ENCODE peak calls at places on chromosome 15, in nine cellular contexts. One of them, this sample, is unnamed.

GRCh38 chr15:78051622-78052405 is 25.7 kb downstream of the TBC1D2B start:
- DNase-seq in heart left ventricle: peak; percentile 52
- DNase-seq in esophagus squamous epithelium: no peak
- DNase-seq in Panc1: no peak
- DNase-seq in left lung: no peak
- DNase-seq in uterus: peak; percentile 57
- DNase-seq in heart right ventricle: peak; percentile 57
- DNase-seq in spleen: no peak
- DNase-seq in colonic mucosa: peak; percentile 81
- DNase-seq in this sample: no peak

GRCh38 chr15:68730491-68731317 is 90.0 kb downstream of the ANP32A start:
- DNase-seq in esophagus squamous epithelium: no peak
- DNase-seq in Panc1: no peak
- DNase-seq in heart left ventricle: peak; percentile 76
- DNase-seq in heart right ventricle: peak; percentile 78
- DNase-seq in uterus: peak; percentile 60
- DNase-seq in left lung: no peak
- DNase-seq in colonic mucosa: peak; percentile 35
- DNase-seq in spleen: no peak
- DNase-seq in this sample: peak; percentile 31

GRCh38 chr15:77870195-77871065 is 207.1 kb downstream of the TBC1D2B start:
- DNase-seq in heart right ventricle: peak; percentile 69
- DNase-seq in esophagus squamous epithelium: no peak
- DNase-seq in heart left ventricle: peak; percentile 64
- DNase-seq in Panc1: peak; percentile 65
- DNase-seq in colonic mucosa: peak; percentile 80
- DNase-seq in left lung: peak; percentile 61
- DNase-seq in uterus: peak; percentile 33
- DNase-seq in spleen: peak; percentile 78
- DNase-seq in this sample: peak; percentile 54

GRCh38 chr15:67803996-67804843 is 21.1 kb upstream of the SKOR1 start:
- DNase-seq in Panc1: no peak
- DNase-seq in spleen: peak; percentile 67
- DNase-seq in heart right ventricle: no peak
- DNase-seq in uterus: no peak
- DNase-seq in left lung: peak; percentile 60
- DNase-seq in heart left ventricle: no peak
- DNase-seq in colonic mucosa: no peak
- DNase-seq in esophagus squamous epithelium: no peak
- DNase-seq in this sample: no peak

GRCh38 chr15:45795487-45796069 is 160.7 kb downstream of the SQOR start:
- DNase-seq in heart left ventricle: peak; percentile 20
- DNase-seq in heart right ventricle: peak; percentile 43
- DNase-seq in left lung: no peak
- DNase-seq in spleen: no peak
- DNase-seq in Panc1: peak; percentile 36
- DNase-seq in esophagus squamous epithelium: no peak
- DNase-seq in colonic mucosa: peak; percentile 70
- DNase-seq in uterus: no peak
- DNase-seq in this sample: peak; percentile 60

GRCh38 chr15:91589360-91589759 is 264.1 kb upstream of the SLCO3A1 start:
- DNase-seq in colonic mucosa: no peak
- DNase-seq in left lung: no peak
- DNase-seq in heart left ventricle: no peak
- DNase-seq in uterus: no peak
- DNase-seq in heart right ventricle: no peak
- DNase-seq in Panc1: no peak
- DNase-seq in spleen: no peak
- DNase-seq in esophagus squamous epithelium: no peak
- DNase-seq in this sample: no peak

GRCh38 chr15:95857758-95858157 is 472.7 kb upstream of the NR2F2 start:
- DNase-seq in spleen: no peak
- DNase-seq in Panc1: no peak
- DNase-seq in esophagus squamous epithelium: no peak
- DNase-seq in heart right ventricle: no peak
- DNase-seq in heart left ventricle: no peak
- DNase-seq in uterus: no peak
- DNase-seq in colonic mucosa: no peak
- DNase-seq in left lung: no peak
- DNase-seq in this sample: no peak

GRCh38 chr15:47870956-47871625 is 153.8 kb downstream of the SEMA6D start:
- DNase-seq in colonic mucosa: no peak
- DNase-seq in Panc1: no peak
- DNase-seq in esophagus squamous epithelium: no peak
- DNase-seq in heart left ventricle: no peak
- DNase-seq in left lung: no peak
- DNase-seq in uterus: no peak
- DNase-seq in heart right ventricle: no peak
- DNase-seq in spleen: no peak
- DNase-seq in this sample: no peak

GRCh38 chr15:95584088-95584487 is 746.4 kb upstream of the NR2F2 start:
- DNase-seq in left lung: no peak
- DNase-seq in colonic mucosa: no peak
- DNase-seq in heart right ventricle: no peak
- DNase-seq in Panc1: no peak
- DNase-seq in spleen: no peak
- DNase-seq in uterus: no peak
- DNase-seq in esophagus squamous epithelium: no peak
- DNase-seq in heart left ventricle: no peak
- DNase-seq in this sample: no peak

GRCh38 chr15:70559223-70559823 is 204.0 kb downstream of the UACA start:
- DNase-seq in spleen: peak; percentile 87
- DNase-seq in esophagus squamous epithelium: peak; percentile 6
- DNase-seq in Panc1: no peak
- DNase-seq in heart left ventricle: peak; percentile 49
- DNase-seq in heart right ventricle: peak; percentile 31
- DNase-seq in left lung: no peak
- DNase-seq in uterus: no peak
- DNase-seq in colonic mucosa: peak; percentile 30
- DNase-seq in this sample: no peak

GRCh38 chr15:62822228-62822627 is 220.3 kb upstream of the TPM1 start:
- DNase-seq in colonic mucosa: peak; percentile 46
- DNase-seq in spleen: no peak
- DNase-seq in esophagus squamous epithelium: no peak
- DNase-seq in heart right ventricle: no peak
- DNase-seq in Panc1: no peak
- DNase-seq in left lung: no peak
- DNase-seq in heart left ventricle: no peak
- DNase-seq in uterus: no peak
- DNase-seq in this sample: no peak

GRCh38 chr15:80709542-80709941 is 14.4 kb downstream of the ABHD17C start:
- DNase-seq in heart left ventricle: no peak
- DNase-seq in esophagus squamous epithelium: no peak
- DNase-seq in left lung: peak; percentile 78
- DNase-seq in spleen: no peak
- DNase-seq in colonic mucosa: peak; percentile 89
- DNase-seq in Panc1: no peak
- DNase-seq in heart right ventricle: no peak
- DNase-seq in uterus: no peak
- DNase-seq in this sample: no peak

GRCh38 chr15:68385671-68386586 is 46.0 kb downstream of the ITGA11 start:
- DNase-seq in esophagus squamous epithelium: no peak
- DNase-seq in heart right ventricle: no peak
- DNase-seq in uterus: peak; percentile 16
- DNase-seq in Panc1: no peak
- DNase-seq in left lung: no peak
- DNase-seq in colonic mucosa: peak; percentile 9
- DNase-seq in spleen: no peak
- DNase-seq in heart left ventricle: peak; percentile 6
- DNase-seq in this sample: no peak

DNA sequence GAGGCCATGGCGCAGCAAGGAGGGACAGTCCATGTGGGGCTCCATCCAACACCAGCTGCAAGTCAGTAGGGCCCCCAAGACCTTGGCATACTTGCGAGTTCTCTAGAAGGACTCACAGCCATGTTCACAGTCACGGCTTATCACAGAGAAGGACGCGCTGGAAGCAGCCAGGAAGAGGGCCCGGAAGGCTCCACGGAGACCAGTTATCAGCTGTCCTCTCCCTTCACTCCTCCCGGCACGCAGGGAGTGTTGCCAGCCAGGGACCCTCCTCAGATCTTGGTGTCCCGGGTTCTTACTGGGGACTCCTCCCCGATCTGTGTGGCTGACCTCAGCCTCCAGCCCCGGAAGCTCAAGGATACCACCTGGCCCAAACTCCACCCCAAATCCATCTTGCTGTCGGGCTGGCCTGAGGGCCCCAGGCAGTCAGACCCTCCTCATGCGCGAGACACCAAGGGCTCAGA is 68.0 kb downstream of the SLTM start:
- DNase-seq in uterus: no peak
- DNase-seq in heart right ventricle: no peak
- DNase-seq in Panc1: no peak
- DNase-seq in esophagus squamous epithelium: no peak
- DNase-seq in left lung: no peak
- DNase-seq in spleen: no peak
- DNase-seq in colonic mucosa: peak; percentile 26
- DNase-seq in heart left ventricle: no peak
- DNase-seq in this sample: no peak
- H3K4me3 ChIP-seq in uterus: peak overlapping the region; percentile 12
- H3K4me3 ChIP-seq in heart right ventricle: peak overlapping the region; percentile 56
- H3K4me3 ChIP-seq in Panc1: no peak overlapping the region
- H3K4me3 ChIP-seq in esophagus squamous epithelium: peak overlapping the region; percentile 55
- H3K4me3 ChIP-seq in left lung: peak overlapping the region; percentile 33
- H3K4me3 ChIP-seq in spleen: no peak overlapping the region
- H3K4me3 ChIP-seq in colonic mucosa: no peak overlapping the region
- H3K4me3 ChIP-seq in heart left ventricle: peak overlapping the region; percentile 28
- H3K4me3 ChIP-seq in this sample: peak overlapping the region; percentile 20

GRCh38 chr15:59887211-59887610 is 116.9 kb upstream of the FOXB1 start:
- DNase-seq in Panc1: no peak
- DNase-seq in esophagus squamous epithelium: no peak
- DNase-seq in heart right ventricle: no peak
- DNase-seq in spleen: no peak
- DNase-seq in heart left ventricle: no peak
- DNase-seq in left lung: no peak
- DNase-seq in colonic mucosa: no peak
- DNase-seq in uterus: no peak
- DNase-seq in this sample: no peak

GRCh38 chr15:59886476-59886875 is 117.6 kb upstream of the FOXB1 start:
- DNase-seq in esophagus squamous epithelium: no peak
- DNase-seq in heart right ventricle: no peak
- DNase-seq in colonic mucosa: no peak
- DNase-seq in left lung: no peak
- DNase-seq in heart left ventricle: no peak
- DNase-seq in Panc1: no peak
- DNase-seq in spleen: no peak
- DNase-seq in uterus: no peak
- DNase-seq in this sample: no peak

DNA sequence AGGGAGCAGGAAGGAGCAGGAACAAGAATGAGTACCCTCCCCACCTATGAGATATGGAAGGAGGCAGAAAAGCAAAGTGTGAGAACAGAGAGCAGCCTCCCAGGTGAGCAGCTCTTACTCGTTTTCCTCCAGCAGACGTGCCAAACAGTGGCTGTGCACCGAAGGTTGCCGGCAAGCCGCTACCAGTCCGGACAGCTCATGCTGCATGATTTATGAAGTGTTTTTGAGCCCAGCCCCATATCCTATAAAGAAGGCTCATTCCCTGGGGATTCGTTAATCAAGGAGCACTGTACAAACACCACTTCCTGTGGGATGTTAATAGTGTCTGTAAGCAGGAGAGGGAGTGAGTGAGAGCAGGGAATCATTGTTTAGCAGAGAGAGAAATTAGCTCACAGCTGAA is 118.3 kb upstream of the FOXB1 start:
- DNase-seq in heart right ventricle: no peak
- DNase-seq in uterus: no peak
- DNase-seq in left lung: no peak
- DNase-seq in spleen: no peak
- DNase-seq in Panc1: no peak
- DNase-seq in colonic mucosa: no peak
- DNase-seq in esophagus squamous epithelium: no peak
- DNase-seq in heart left ventricle: no peak
- DNase-seq in this sample: no peak
- H3K27ac ChIP-seq in heart right ventricle: no peak overlapping the region
- H3K27ac ChIP-seq in uterus: no peak overlapping the region
- H3K27ac ChIP-seq in left lung: no peak overlapping the region
- H3K27ac ChIP-seq in spleen: no peak overlapping the region
- H3K27ac ChIP-seq in Panc1: no peak overlapping the region
- H3K27ac ChIP-seq in colonic mucosa: no peak overlapping the region
- H3K27ac ChIP-seq in esophagus squamous epithelium: no peak overlapping the region
- H3K27ac ChIP-seq in heart left ventricle: no peak overlapping the region
- H3K27ac ChIP-seq in this sample: no peak overlapping the region

GRCh38 chr15:98943609-98944111 is 63.9 kb downstream of the PGPEP1L start:
- DNase-seq in left lung: no peak
- DNase-seq in esophagus squamous epithelium: no peak
- DNase-seq in spleen: peak; percentile 18
- DNase-seq in uterus: peak; percentile 64
- DNase-seq in heart left ventricle: peak; percentile 77
- DNase-seq in heart right ventricle: peak; percentile 80
- DNase-seq in Panc1: no peak
- DNase-seq in colonic mucosa: no peak
- DNase-seq in this sample: no peak

GRCh38 chr15:98948456-98948855 is 59.1 kb downstream of the PGPEP1L start:
- DNase-seq in spleen: peak; percentile 65
- DNase-seq in left lung: no peak
- DNase-seq in colonic mucosa: no peak
- DNase-seq in heart right ventricle: no peak
- DNase-seq in heart left ventricle: no peak
- DNase-seq in Panc1: no peak
- DNase-seq in uterus: no peak
- DNase-seq in esophagus squamous epithelium: no peak
- DNase-seq in this sample: no peak

GRCh38 chr15:98949624-98950023 is 58.0 kb downstream of the PGPEP1L start:
- DNase-seq in left lung: no peak
- DNase-seq in esophagus squamous epithelium: no peak
- DNase-seq in heart right ventricle: no peak
- DNase-seq in colonic mucosa: no peak
- DNase-seq in Panc1: no peak
- DNase-seq in uterus: no peak
- DNase-seq in spleen: peak; percentile 48
- DNase-seq in heart left ventricle: no peak
- DNase-seq in this sample: no peak

GRCh38 chr15:98948941-98949340 is 58.7 kb downstream of the PGPEP1L start:
- DNase-seq in heart right ventricle: no peak
- DNase-seq in left lung: no peak
- DNase-seq in heart left ventricle: no peak
- DNase-seq in uterus: no peak
- DNase-seq in Panc1: no peak
- DNase-seq in esophagus squamous epithelium: no peak
- DNase-seq in spleen: peak; percentile 49
- DNase-seq in colonic mucosa: no peak
- DNase-seq in this sample: no peak

GRCh38 chr15:98946301-98947255 is 61.0 kb downstream of the PGPEP1L start:
- DNase-seq in heart left ventricle: peak; percentile 65
- DNase-seq in colonic mucosa: no peak
- DNase-seq in uterus: no peak
- DNase-seq in spleen: peak; percentile 87
- DNase-seq in esophagus squamous epithelium: no peak
- DNase-seq in left lung: no peak
- DNase-seq in heart right ventricle: peak; percentile 58
- DNase-seq in Panc1: no peak
- DNase-seq in this sample: no peak
- H3K36me3 ChIP-seq in heart left ventricle: peaks cover 52% of the 10 kb centered on the region
- H3K36me3 ChIP-seq in colonic mucosa: no peaks in the 10 kb centered on the region
- H3K36me3 ChIP-seq in uterus: no peaks in the 10 kb centered on the region
- H3K36me3 ChIP-seq in spleen: no peaks in the 10 kb centered on the region
- H3K36me3 ChIP-seq in esophagus squamous epithelium: no peaks in the 10 kb centered on the region
- H3K36me3 ChIP-seq in left lung: peaks cover 64% of the 10 kb centered on the region
- H3K36me3 ChIP-seq in heart right ventricle: no peaks in the 10 kb centered on the region
- H3K36me3 ChIP-seq in Panc1: no peaks in the 10 kb centered on the region
- H3K36me3 ChIP-seq in this sample: peaks cover 28% of the 10 kb centered on the region

GRCh38 chr15:33778911-33779310 is 189.4 kb upstream of the CHRM5 start:
- DNase-seq in Panc1: no peak
- DNase-seq in left lung: no peak
- DNase-seq in esophagus squamous epithelium: no peak
- DNase-seq in colonic mucosa: no peak
- DNase-seq in uterus: no peak
- DNase-seq in heart right ventricle: no peak
- DNase-seq in heart left ventricle: no peak
- DNase-seq in spleen: no peak
- DNase-seq in this sample: no peak

GRCh38 chr15:33780011-33780768 is 188.1 kb upstream of the CHRM5 start:
- DNase-seq in esophagus squamous epithelium: no peak
- DNase-seq in Panc1: no peak
- DNase-seq in spleen: no peak
- DNase-seq in uterus: no peak
- DNase-seq in heart right ventricle: no peak
- DNase-seq in heart left ventricle: no peak
- DNase-seq in left lung: no peak
- DNase-seq in colonic mucosa: no peak
- DNase-seq in this sample: no peak
- H3K4me3 ChIP-seq in esophagus squamous epithelium: no peak overlapping the region
- H3K4me3 ChIP-seq in Panc1: no peak overlapping the region
- H3K4me3 ChIP-seq in spleen: no peak overlapping the region
- H3K4me3 ChIP-seq in uterus: no peak overlapping the region
- H3K4me3 ChIP-seq in heart right ventricle: no peak overlapping the region
- H3K4me3 ChIP-seq in heart left ventricle: no peak overlapping the region
- H3K4me3 ChIP-seq in left lung: no peak overlapping the region
- H3K4me3 ChIP-seq in colonic mucosa: no peak overlapping the region
- H3K4me3 ChIP-seq in this sample: no peak overlapping the region

This sample was measured in iPS DF 6.9.